ENCODE peak calls at places on chromosomes 13 and 19, in seven cellular contexts. C, X, N, Z, W, R and B are unnamed samples. For H3K9me3, the result is how much of the 10 kb centered on the place peaks cover.

GRCh38 chr19:54209058-54209747 is 8.5 kb downstream of the RPS9 start:
- DNase-seq in C (no peak), X (peak), N (no peak), Z (no peak), W (no peak), R (no peak), B (no peak)

GRCh38 chr13:65275838-65276630 is 1954.1 kb downstream of the PCDH9 start:
- DNase-seq in C (no peak), X (no peak), N (no peak), Z (no peak), W (no peak), R (no peak), B (no peak)

GRCh38 chr13:106349080-106349841 is 186.2 kb downstream of the EFNB2 start:
- DNase-seq in C (peak), X (peak), N (no peak), Z (peak), W (peak), R (peak), B (no peak)

GRCh38 chr13:45243072-45243471 is 42.2 kb upstream of the KCTD4 start:
- DNase-seq in C (peak), X (no peak), N (no peak), Z (no peak), W (no peak), R (no peak), B (no peak)

GRCh38 chr13:98674968-98675528 is 77.4 kb downstream of the SLC15A1 start:
- DNase-seq in C (no peak), X (no peak), N (no peak), Z (no peak), W (no peak), R (no peak), B (no peak)

GRCh38 chr13:93771782-93772181 is 545.2 kb downstream of the GPC6 start:
- DNase-seq in C (no peak), X (no peak), N (no peak), Z (no peak), W (no peak), R (no peak), B (no peak)

GRCh38 chr13:48009298-48009697 is 8.2 kb upstream of the SUCLA2 start:
- DNase-seq in C (peak), X (no peak), N (no peak), Z (no peak), W (no peak), R (no peak), B (no peak)

GRCh38 chr19:35427187-35427586 is 20.9 kb upstream of the FFAR2 start:
- DNase-seq in C (no peak), X (no peak), N (no peak), Z (no peak), W (no peak), R (no peak), B (no peak)

GRCh38 chr19:55459950-55460657 is 1.3 kb downstream of the ISOC2 start:
- DNase-seq in C (no peak), X (no peak), N (no peak), Z (no peak), W (no peak), R (no peak), B (no peak)

GRCh38 chr13:112766336-112766735 is 76.5 kb downstream of the ATP11A start:
- DNase-seq in C (no peak), X (no peak), N (no peak), Z (no peak), W (no peak), R (no peak), B (no peak)

GRCh38 chr19:8151499-8152035 is 2.2 kb upstream of the FBN3 start:
- DNase-seq in C (no peak), X (no peak), N (no peak), Z (no peak), W (no peak), R (no peak), B (no peak)

GRCh38 chr19:40217921-40218890 is at the start of gene TTC9B:
- DNase-seq in C (no peak), X (no peak), N (no peak), Z (peak), W (no peak), R (no peak), B (peak)

GRCh38 chr13:23960566-23961156 is 63.4 kb upstream of the C1QTNF9B start:
- DNase-seq in C (no peak), X (no peak), N (peak), Z (peak), W (no peak), R (no peak), B (no peak)

GRCh38 chr19:407501-408440 is 1.2 kb downstream of the C2CD4C start:
- DNase-seq in C (no peak), X (no peak), N (no peak), Z (no peak), W (no peak), R (no peak), B (no peak)

GRCh38 chr13:49733181-49733951 is 42.1 kb upstream of the EBPL start:
- DNase-seq in C (no peak), X (peak), N (no peak), Z (no peak), W (no peak), R (no peak), B (no peak)

GRCh38 chr13:71218960-71219359 is 648.0 kb downstream of the DACH1 start:
- DNase-seq in C (no peak), X (no peak), N (no peak), Z (peak), W (no peak), R (no peak), B (no peak)

GRCh38 chr13:27599845-27600553 is 20.3 kb downstream of the LNX2 start:
- DNase-seq in C (no peak), X (no peak), N (no peak), Z (no peak), W (no peak), R (no peak), B (no peak)

GRCh38 chr19:58262922-58263296 is 15.8 kb upstream of the ZNF8 start:
- DNase-seq in C (no peak), X (no peak), N (no peak), Z (no peak), W (no peak), R (no peak), B (no peak)
- H3K9me3 ChIP-seq in C (half or more), X (half or more), N (half or more), Z (half or more), W (half or more), R (half or more), B (half or more)

GRCh38 chr19:58096884-58097283 is 1.1 kb downstream of the ZSCAN18 start:
- DNase-seq in C (no peak), X (no peak), N (no peak), Z (no peak), W (no peak), R (no peak), B (no peak)
- H3K9me3 ChIP-seq in C (under half), X (under half), N (under half), Z (half or more), W (under half), R (half or more), B (under half)

GRCh38 chr13:54144809-54145208 is 1116.2 kb downstream of the OLFM4 start:
- DNase-seq in C (no peak), X (no peak), N (no peak), Z (no peak), W (no peak), R (no peak), B (no peak)
- H3K9me3 ChIP-seq in C (under half), X (under half), N (under half), Z (under half), W (under half), R (under half), B (under half)

GRCh38 chr13:100493418-100493817 is 95.2 kb downstream of the GGACT start:
- DNase-seq in C (no peak), X (no peak), N (no peak), Z (no peak), W (no peak), R (no peak), B (no peak)

GRCh38 chr13:100490692-100491091 is 97.9 kb downstream of the GGACT start:
- DNase-seq in C (no peak), X (peak), N (no peak), Z (no peak), W (no peak), R (no peak), B (no peak)

GRCh38 chr13:100495455-100495854 is 93.1 kb downstream of the GGACT start:
- DNase-seq in C (no peak), X (no peak), N (no peak), Z (no peak), W (no peak), R (no peak), B (no peak)

DNA sequence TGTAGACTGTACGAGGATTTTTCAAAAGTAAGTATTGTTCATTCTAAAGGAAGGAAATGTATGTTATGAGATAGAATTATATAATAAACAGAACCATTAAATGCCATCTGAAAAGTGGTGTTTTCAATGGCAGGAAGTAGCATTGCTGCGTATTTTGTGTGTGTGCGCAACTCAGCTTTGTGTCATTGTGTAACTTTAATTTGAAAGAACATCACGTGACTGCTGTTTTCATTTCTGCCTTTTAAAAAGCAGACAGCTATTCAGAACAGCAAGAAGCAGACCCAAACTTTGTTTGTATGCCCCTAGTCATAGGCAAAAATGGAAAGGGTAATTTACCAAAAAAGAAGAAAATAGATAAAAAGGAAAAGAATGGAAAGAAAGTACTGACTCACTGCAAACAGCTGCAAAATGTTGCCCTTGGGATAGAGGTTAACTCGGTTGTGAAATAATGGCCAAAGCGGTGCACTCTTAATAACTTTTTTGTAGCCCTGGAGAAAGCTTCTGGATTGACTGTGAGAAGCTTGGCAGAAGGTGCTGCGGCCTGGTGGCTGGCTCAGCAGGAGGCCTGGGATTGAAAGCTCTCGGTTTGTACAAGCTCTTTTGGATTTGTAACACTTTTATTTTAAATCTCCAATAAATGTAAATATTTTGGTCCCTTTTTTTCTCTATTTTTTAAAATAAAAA is 97.3 kb downstream of the GGACT start:
- DNase-seq in C (no peak), X (no peak), N (peak), Z (no peak), W (peak), R (peak), B (no peak)
- H3K9me3 ChIP-seq in C (under half), X (under half), N (under half), Z (under half), W (under half), R (under half), B (under half)

GRCh38 chr19:15829277-15829770 is 13.9 kb upstream of the OR10H1 start:
- DNase-seq in C (no peak), X (no peak), N (no peak), Z (no peak), W (no peak), R (no peak), B (no peak)

GRCh38 chr19:15831626-15832025 is 16.2 kb upstream of the OR10H1 start:
- DNase-seq in C (no peak), X (no peak), N (no peak), Z (no peak), W (no peak), R (no peak), B (no peak)

GRCh38 chr19:15828121-15828620 is 12.7 kb upstream of the OR10H1 start:
- DNase-seq in C (no peak), X (no peak), N (no peak), Z (no peak), W (no peak), R (no peak), B (no peak)

GRCh38 chr19:15825753-15826152 is 10.3 kb upstream of the OR10H1 start:
- DNase-seq in C (no peak), X (no peak), N (no peak), Z (no peak), W (no peak), R (no peak), B (no peak)

DNA sequence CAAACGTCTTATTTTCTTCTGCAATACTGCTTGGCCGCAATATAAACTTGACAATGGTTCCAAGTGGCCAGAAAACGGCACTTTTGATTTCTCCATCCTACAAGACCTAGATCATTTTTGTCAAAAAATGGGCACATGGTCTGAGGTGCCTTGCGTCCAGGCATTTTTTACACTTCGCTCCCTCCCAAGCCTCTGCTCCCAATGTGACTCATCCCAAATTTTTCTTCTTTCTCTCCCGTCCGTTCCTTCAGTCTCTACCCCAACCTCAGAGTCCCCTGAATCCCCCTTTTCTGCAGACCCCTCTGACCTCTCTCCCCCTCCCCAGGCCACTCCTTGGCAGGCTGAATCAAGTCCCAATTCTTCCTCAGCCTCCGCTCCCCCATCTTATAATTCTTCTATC is 14.3 kb upstream of the OR10H1 start:
- DNase-seq in C (no peak), X (no peak), N (no peak), Z (no peak), W (no peak), R (no peak), B (no peak)
- H3K9me3 ChIP-seq in C (under half), X (under half), N (under half), Z (under half), W (under half), R (under half), B (under half)